ENCODE peak calls at places on chromosomes 1 and 21, in four cellular contexts. A, F, S and Q are unnamed samples.

GRCh38 chr1:19872190-19872589 is 10.0 kb upstream of the OTUD3 start:
- DNase-seq in A (no peak), F (no peak), S (peak), Q (no peak)

GRCh38 chr1:33996281-33996680 is 132.4 kb downstream of the HMGB4 start:
- DNase-seq in F (no peak), S (no peak), A (no peak), Q (no peak)

GRCh38 chr1:180310095-180310494 is 80.0 kb downstream of the LHX4 start:
- DNase-seq in S (peak), F (peak), A (no peak), Q (no peak)

GRCh38 chr1:157403203-157403602 is 149.1 kb downstream of the FCRL5 start:
- DNase-seq in A (no peak), S (peak), F (no peak), Q (no peak)

GRCh38 chr1:235659186-235659771 is 9.7 kb upstream of the GNG4 start:
- DNase-seq in A (no peak), S (no peak), F (no peak), Q (no peak)

GRCh38 chr21:36347962-36348328 is 27.9 kb downstream of the MORC3 start:
- DNase-seq in S (peak), F (peak), A (no peak), Q (no peak)

GRCh38 chr1:96845464-96845863 is 123.9 kb downstream of the PTBP2 start:
- DNase-seq in F (no peak), S (peak), A (no peak), Q (peak)

GRCh38 chr1:118785246-118785645 is 202.9 kb downstream of the TBX15 start:
- DNase-seq in A (no peak), F (no peak), S (no peak), Q (no peak)

GRCh38 chr1:159988006-159988405 is 34.0 kb upstream of the SLAMF9 start:
- DNase-seq in A (no peak), S (no peak), F (no peak), Q (no peak)

GRCh38 chr1:173775578-173776196 is 48.8 kb upstream of the DARS2 start:
- DNase-seq in F (no peak), A (no peak), S (no peak), Q (no peak)

GRCh38 chr1:28195780-28196179 is 19.3 kb upstream of the PTAFR start:
- DNase-seq in A (no peak), F (no peak), S (no peak), Q (no peak)

GRCh38 chr1:212797681-212798080 is 6.0 kb downstream of the TATDN3 start:
- DNase-seq in F (peak), A (no peak), S (peak), Q (no peak)

GRCh38 chr1:168801032-168801745 is 72.2 kb upstream of the DPT start:
- DNase-seq in A (no peak), S (no peak), F (no peak), Q (no peak)

GRCh38 chr1:40078512-40079333 is 18.3 kb downstream of the PPT1 start:
- DNase-seq in S (peak), A (peak), F (peak), Q (peak)

GRCh38 chr1:183918589-183918988 is 113.7 kb downstream of the RGL1 start:
- DNase-seq in F (no peak), A (no peak), S (no peak), Q (no peak)

GRCh38 chr1:229231754-229232119 is 39.2 kb upstream of the RAB4A start:
- DNase-seq in S (no peak), F (no peak), A (no peak), Q (no peak)

GRCh38 chr21:41726058-41726558 is 40.7 kb downstream of the RIPK4 start:
- DNase-seq in A (no peak), F (no peak), S (no peak), Q (no peak)